ENCODE peak calls at places on chromosomes 1 and 21, in nine cellular contexts. D, V, T, U, Z, C, J, K and W are unnamed samples.

GRCh38 chr21:42032266-42032665 is 22.1 kb upstream of the ZBTB21 start:
- DNase-seq in D (no peak), V (no peak), T (no peak), U (no peak), Z (no peak), C (no peak), J (no peak), K (no peak), W (no peak)

GRCh38 chr1:99465176-99465900 is 180.6 kb upstream of the PALMD start:
- DNase-seq in D (no peak), V (no peak), T (peak), U (peak), Z (no peak), C (no peak), J (no peak), K (no peak), W (no peak)

GRCh38 chr1:4655674-4656532 is 1.5 kb downstream of the AJAP1 start:
- DNase-seq in D (no peak), V (peak), T (no peak), U (peak), Z (no peak), C (peak), J (peak), K (peak), W (no peak)

GRCh38 chr1:239719642-239720258 is 333.4 kb downstream of the CHRM3 start:
- DNase-seq in D (peak), V (no peak), T (no peak), U (peak), Z (no peak), C (no peak), J (no peak), K (no peak), W (no peak)

GRCh38 chr1:211578640-211579433 is at the start of gene SLC30A1:
- DNase-seq in D (peak), V (peak), T (peak), U (peak), Z (peak), C (peak), J (peak), K (peak), W (peak)

GRCh38 chr1:23799255-23799569 is 1.3 kb downstream of the GALE start:
- DNase-seq in D (no peak), V (no peak), T (no peak), U (no peak), Z (no peak), C (no peak), J (no peak), K (no peak), W (no peak)

GRCh38 chr1:167517535-167518330 is 596 bp downstream of the CD247 start:
- DNase-seq in D (peak), V (no peak), T (no peak), U (peak), Z (no peak), C (no peak), J (no peak), K (no peak), W (no peak)

GRCh38 chr1:77347646-77348045 is 65.8 kb downstream of the AK5 start:
- DNase-seq in D (no peak), V (no peak), T (peak), U (peak), Z (no peak), C (no peak), J (no peak), K (no peak), W (peak)

GRCh38 chr1:183019860-183020259 is 3.4 kb upstream of the LAMC1 start:
- DNase-seq in D (no peak), V (no peak), T (peak), U (peak), Z (no peak), C (no peak), J (no peak), K (no peak), W (peak)

GRCh38 chr1:76013209-76013581 is 61.4 kb upstream of the ST6GALNAC3 start:
- DNase-seq in D (no peak), V (no peak), T (no peak), U (no peak), Z (no peak), C (no peak), J (no peak), K (no peak), W (no peak)

GRCh38 chr1:12435639-12436344 is 182.2 kb downstream of the DHRS3 start:
- DNase-seq in D (no peak), V (peak), T (no peak), U (peak), Z (peak), C (no peak), J (no peak), K (no peak), W (no peak)

GRCh38 chr1:213095467-213095866 is 44.4 kb downstream of the RPS6KC1 start:
- DNase-seq in D (no peak), V (no peak), T (no peak), U (no peak), Z (no peak), C (no peak), J (no peak), K (no peak), W (no peak)

GRCh38 chr1:100868364-100868995 is 26.2 kb downstream of the EXTL2 start:
- DNase-seq in D (no peak), V (peak), T (peak), U (peak), Z (no peak), C (no peak), J (no peak), K (no peak), W (peak)

GRCh38 chr1:33814166-33814565 is 49.7 kb upstream of the HMGB4 start:
- DNase-seq in D (no peak), V (no peak), T (no peak), U (peak), Z (no peak), C (no peak), J (no peak), K (no peak), W (no peak)

GRCh38 chr1:214003233-214003632 is 15.5 kb downstream of the PROX1 start:
- DNase-seq in D (no peak), V (no peak), T (no peak), U (no peak), Z (no peak), C (no peak), J (no peak), K (no peak), W (no peak)

GRCh38 chr1:222392571-222392970 is 155.3 kb downstream of the HHIPL2 start:
- DNase-seq in D (no peak), V (no peak), T (no peak), U (peak), Z (no peak), C (no peak), J (no peak), K (no peak), W (no peak)

GRCh38 chr1:151047925-151048644 is 534 bp downstream of the C1orf56 start:
- DNase-seq in D (peak), V (no peak), T (peak), U (peak), Z (peak), C (peak), J (peak), K (peak), W (peak)

GRCh38 chr1:170568197-170568596 is 36.2 kb downstream of the GORAB start:
- DNase-seq in D (no peak), V (no peak), T (no peak), U (no peak), Z (no peak), C (no peak), J (no peak), K (no peak), W (no peak)

GRCh38 chr1:186055846-186056245 is 319.2 kb downstream of the TPR start:
- DNase-seq in D (no peak), V (no peak), T (no peak), U (no peak), Z (no peak), C (no peak), J (no peak), K (no peak), W (no peak)

GRCh38 chr1:21212126-21212525 is 35.4 kb upstream of the EIF4G3 start:
- DNase-seq in D (no peak), V (no peak), T (no peak), U (peak), Z (no peak), C (no peak), J (no peak), K (no peak), W (peak)

GRCh38 chr1:212558665-212559480 is 49.7 kb upstream of the ATF3 start:
- DNase-seq in D (peak), V (peak), T (peak), U (peak), Z (peak), C (peak), J (peak), K (peak), W (peak)

GRCh38 chr1:87428883-87429282 is 100.2 kb downstream of the LMO4 start:
- DNase-seq in D (no peak), V (no peak), T (no peak), U (no peak), Z (no peak), C (no peak), J (no peak), K (no peak), W (no peak)

GRCh38 chr1:38919075-38919474 is 22.6 kb downstream of the RHBDL2 start:
- DNase-seq in D (no peak), V (no peak), T (no peak), U (no peak), Z (no peak), C (no peak), J (no peak), K (no peak), W (peak)